ENCODE peak calls at places on chromosome 1, in seven cellular contexts. Q, V, W, L, F, P and G are unnamed samples.

GRCh38 chr1:47407481-47407880 is 8.6 kb upstream of the FOXE3 start:
- DNase-seq in L (no peak), V (no peak), F (no peak), W (no peak), Q (no peak), P (no peak), G (no peak)

GRCh38 chr1:86825294-86825693 is 88.6 kb downstream of the SELENOF start:
- DNase-seq in V (no peak), Q (no peak), P (no peak), F (no peak), L (no peak), W (no peak), G (no peak)

GRCh38 chr1:109493227-109493626 is 667 bp upstream of the CYB561D1 start:
- DNase-seq in L (no peak), Q (no peak), P (no peak), W (no peak), F (no peak), V (no peak), G (no peak)

GRCh38 chr1:3904006-3904842 is 4.2 kb upstream of the C1orf174 start:
- DNase-seq in F (no peak), L (no peak), V (no peak), P (no peak), W (no peak), Q (no peak), G (no peak)

GRCh38 chr1:99680258-99680657 is 34.3 kb downstream of the PALMD start:
- DNase-seq in F (no peak), W (no peak), V (no peak), P (no peak), L (no peak), Q (no peak), G (no peak)

GRCh38 chr1:217562229-217562878 is 68.5 kb downstream of the GPATCH2 start:
- DNase-seq in F (peak; percentile 11), L (no peak), W (no peak), Q (no peak), P (no peak), V (no peak), G (no peak)

GRCh38 chr1:177937931-177938330 is 31.9 kb downstream of the SEC16B start:
- DNase-seq in W (no peak), V (no peak), P (no peak), F (no peak), L (no peak), Q (no peak), G (no peak)

GRCh38 chr1:92951141-92951582 is 10.1 kb downstream of the DIPK1A start:
- DNase-seq in W (no peak), F (peak; percentile 92), L (no peak), Q (no peak), P (peak; percentile 79), V (peak; percentile 49), G (no peak)

GRCh38 chr1:153396461-153396860 is 5.6 kb upstream of the S100A8 start:
- DNase-seq in V (no peak), Q (no peak), F (no peak), W (no peak), P (no peak), L (no peak), G (no peak)

GRCh38 chr1:171254859-171255258 is 6.6 kb downstream of the FMO1 start:
- DNase-seq in Q (no peak), W (no peak), P (no peak), L (no peak), F (no peak), V (no peak), G (no peak)

GRCh38 chr1:167332503-167332902 is 111.8 kb downstream of the POU2F1 start:
- DNase-seq in L (no peak), Q (no peak), V (peak; percentile 34), F (peak; percentile 41), W (no peak), P (no peak), G (no peak)

GRCh38 chr1:84870591-84870990 is 22.4 kb downstream of the LPAR3 start:
- DNase-seq in Q (no peak), P (no peak), L (no peak), W (no peak), F (no peak), V (no peak), G (no peak)

GRCh38 chr1:113129529-113130185 is 56.7 kb downstream of the LRIG2 start:
- DNase-seq in L (no peak), V (no peak), P (no peak), W (no peak), F (no peak), Q (no peak), G (no peak)

GRCh38 chr1:239555350-239555749 is 169.0 kb downstream of the CHRM3 start:
- DNase-seq in P (no peak), V (no peak), F (no peak), W (no peak), Q (no peak), L (no peak), G (no peak)

GRCh38 chr1:23403038-23403336 is 21.6 kb downstream of the TCEA3 start:
- DNase-seq in F (no peak), P (no peak), Q (no peak), L (no peak), V (peak; percentile 52), W (no peak), G (no peak)
- TF ChIP-seq POLR2AphosphoS5 in F (no peak), P (no peak), Q (no peak), L (no peak), V (no peak), W (no peak), G (no peak)

GRCh38 chr1:186768906-186769305 is 59.8 kb upstream of the PLA2G4A start:
- DNase-seq in F (no peak), Q (no peak), W (no peak), V (no peak), P (peak; percentile 45), L (no peak), G (peak; percentile 5)
- TF ChIP-seq TAF1 in F (no peak), Q (no peak), W (no peak), V (no peak), P (no peak), L (no peak), G (no peak)

GRCh38 chr1:184870319-184870718 is 104.0 kb downstream of the NIBAN1 start:
- DNase-seq in W (no peak), P (no peak), F (no peak), Q (no peak), V (no peak), L (no peak), G (no peak)

GRCh38 chr1:184867866-184868585 is 106.3 kb downstream of the NIBAN1 start:
- DNase-seq in W (no peak), Q (no peak), F (no peak), V (no peak), L (no peak), P (no peak), G (no peak)

GRCh38 chr1:184865831-184866230 is 108.5 kb downstream of the NIBAN1 start:
- DNase-seq in Q (no peak), F (no peak), L (no peak), P (no peak), V (no peak), W (no peak), G (no peak)

GRCh38 chr1:184866582-184866981 is 107.7 kb downstream of the NIBAN1 start:
- DNase-seq in L (no peak), Q (no peak), W (no peak), P (no peak), V (no peak), F (no peak), G (no peak)

DNA sequence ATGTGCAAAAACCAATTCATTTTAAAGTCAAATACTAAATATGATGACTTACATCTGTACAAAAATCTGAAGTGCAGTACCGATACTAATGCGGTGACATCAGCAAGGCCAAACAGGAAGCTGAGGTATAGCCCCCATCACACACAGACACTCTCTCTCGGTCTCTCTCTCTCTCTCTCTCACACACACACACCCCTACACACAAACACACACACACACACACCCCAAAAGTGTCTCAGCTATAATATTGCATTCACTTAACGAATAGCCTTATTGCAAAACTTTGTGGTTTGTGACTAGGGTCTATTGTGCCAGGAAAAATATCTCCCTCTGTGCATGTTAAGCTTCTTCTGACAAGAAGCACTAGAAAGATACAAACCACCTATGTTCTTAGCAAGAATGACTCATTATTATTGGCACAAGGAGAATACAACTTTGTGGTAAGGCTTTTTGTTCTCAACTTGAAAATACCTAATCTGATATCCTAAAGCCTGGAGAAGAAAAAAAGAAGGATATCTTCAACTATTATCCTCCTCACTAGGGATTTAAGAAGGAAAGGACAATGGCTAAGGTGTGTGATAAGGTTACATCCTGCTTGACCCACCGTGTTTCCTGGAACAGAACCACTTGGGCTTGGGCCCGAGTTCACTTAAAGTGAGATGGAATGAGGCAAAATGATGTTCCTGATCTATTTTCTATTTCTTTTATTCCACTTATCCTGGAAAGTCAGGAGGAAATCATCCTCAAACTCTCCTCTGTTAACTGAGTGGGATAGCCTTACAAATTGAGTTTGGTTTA is 107.1 kb downstream of the NIBAN1 start:
- DNase-seq in L (no peak), F (no peak), Q (no peak), W (no peak), V (no peak), P (peak; percentile 79), G (no peak)
- TF ChIP-seq POLR2AphosphoS5 in L (no peak), F (no peak), Q (no peak), W (peak; percentile 81), V (no peak), P (no peak), G (no peak)

DNA sequence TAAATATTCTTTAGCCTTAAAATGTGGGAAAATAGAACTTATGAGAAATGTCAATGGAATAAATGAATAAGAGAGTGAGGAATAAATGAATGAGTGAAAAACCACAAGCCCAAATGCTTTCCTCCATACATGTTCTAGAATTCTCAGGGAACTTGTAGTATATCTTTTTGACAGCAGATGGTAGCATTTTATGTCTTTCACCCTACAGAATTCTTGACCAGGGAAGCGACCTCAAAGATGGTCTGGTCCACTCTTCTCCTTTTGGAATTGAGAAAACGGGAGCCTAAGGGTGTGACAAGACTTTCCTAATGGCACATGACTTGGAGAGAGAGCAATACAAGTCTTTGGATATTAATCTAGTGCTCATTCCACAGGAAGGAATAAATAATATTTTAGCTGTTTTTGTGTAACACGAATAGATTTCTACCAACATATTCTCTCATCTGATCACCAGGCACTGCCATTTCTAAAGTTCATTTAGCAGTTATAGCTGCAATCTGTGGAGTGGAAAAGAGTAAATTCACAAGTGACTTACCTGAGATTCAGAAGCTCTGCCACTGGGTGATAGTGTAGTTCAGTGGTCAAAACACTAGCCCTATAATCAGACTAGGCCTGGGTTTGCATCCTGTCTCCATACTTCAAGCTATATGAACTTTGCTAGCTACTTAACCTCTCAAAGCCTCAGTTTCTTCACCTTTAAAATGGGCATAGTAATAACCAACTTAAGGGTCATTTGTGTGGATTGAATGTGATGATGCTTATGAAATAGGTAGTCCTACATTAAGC is 15.0 kb upstream of the F5 start:
- DNase-seq in L (no peak), Q (no peak), P (peak; percentile 52), F (peak; percentile 30), W (peak; percentile 4), V (peak; percentile 20), G (no peak)
- TF ChIP-seq TAF1 in L (no peak), Q (no peak), P (no peak), F (no peak), W (no peak), V (no peak), G (no peak)

GRCh38 chr1:115251340-115251748 is 86.7 kb downstream of the NGF start:
- DNase-seq in W (no peak), Q (no peak), P (no peak), V (no peak), L (no peak), F (no peak), G (no peak)
- TF ChIP-seq POLR2AphosphoS5 in W (peak; percentile 23), Q (no peak), P (no peak), V (no peak), L (no peak), F (no peak), G (no peak)